ENCODE peak calls at places on chromosomes 12 and 14, in nine cellular contexts. One of them, this sample, is unnamed.

GRCh38 chr14:94682061-94682516 is 69.9 kb downstream of the SERPINA3 start:
- DNase-seq in A549: no peak
- DNase-seq in AG10803: no peak
- DNase-seq in stimulated activated CD4-positive, alpha-beta T cell treated with anti-CD3 and anti-CD28 coated beads, TNF-alpha, amount 100 ng/mL, for 48 hours: no peak
- DNase-seq in NCI-H1436: no peak
- DNase-seq in CD4-positive, alpha-beta T cell: no peak
- DNase-seq in fibroblast of lung: no peak
- DNase-seq in stomach: no peak
- DNase-seq in mucosa of descending colon: no peak
- DNase-seq in this sample: no peak

GRCh38 chr14:68535404-68536024 is 257.4 kb downstream of the ZFP36L1 start:
- DNase-seq in A549: peak; percentile 75
- DNase-seq in AG10803: peak; percentile 93
- DNase-seq in stimulated activated CD4-positive, alpha-beta T cell treated with anti-CD3 and anti-CD28 coated beads, TNF-alpha, amount 100 ng/mL, for 48 hours: no peak
- DNase-seq in NCI-H1436: no peak
- DNase-seq in CD4-positive, alpha-beta T cell: no peak
- DNase-seq in fibroblast of lung: peak; percentile 98
- DNase-seq in stomach: no peak
- DNase-seq in mucosa of descending colon: no peak
- DNase-seq in this sample: no peak

GRCh38 chr12:22238211-22238610 is 96.3 kb downstream of the ST8SIA1 start:
- DNase-seq in A549: no peak
- DNase-seq in AG10803: peak; percentile 23
- DNase-seq in stimulated activated CD4-positive, alpha-beta T cell treated with anti-CD3 and anti-CD28 coated beads, TNF-alpha, amount 100 ng/mL, for 48 hours: no peak
- DNase-seq in NCI-H1436: no peak
- DNase-seq in CD4-positive, alpha-beta T cell: no peak
- DNase-seq in fibroblast of lung: no peak
- DNase-seq in stomach: no peak
- DNase-seq in mucosa of descending colon: no peak
- DNase-seq in this sample: peak; percentile 89

GRCh38 chr12:131097247-131098177 is 143.8 kb downstream of the ADGRD1 start:
- DNase-seq in A549: no peak
- DNase-seq in AG10803: no peak
- DNase-seq in stimulated activated CD4-positive, alpha-beta T cell treated with anti-CD3 and anti-CD28 coated beads, TNF-alpha, amount 100 ng/mL, for 48 hours: no peak
- DNase-seq in NCI-H1436: no peak
- DNase-seq in CD4-positive, alpha-beta T cell: peak; percentile 17
- DNase-seq in fibroblast of lung: no peak
- DNase-seq in stomach: no peak
- DNase-seq in mucosa of descending colon: no peak
- DNase-seq in this sample: no peak

GRCh38 chr12:3241621-3242020 is 164.4 kb downstream of the TSPAN9 start:
- DNase-seq in A549: no peak
- DNase-seq in AG10803: no peak
- DNase-seq in stimulated activated CD4-positive, alpha-beta T cell treated with anti-CD3 and anti-CD28 coated beads, TNF-alpha, amount 100 ng/mL, for 48 hours: no peak
- DNase-seq in NCI-H1436: no peak
- DNase-seq in CD4-positive, alpha-beta T cell: no peak
- DNase-seq in fibroblast of lung: no peak
- DNase-seq in stomach: no peak
- DNase-seq in mucosa of descending colon: no peak
- DNase-seq in this sample: no peak

GRCh38 chr14:26841920-26842741 is 244.3 kb upstream of the NOVA1 start:
- DNase-seq in A549: peak; percentile 96
- DNase-seq in AG10803: peak; percentile 99
- DNase-seq in stimulated activated CD4-positive, alpha-beta T cell treated with anti-CD3 and anti-CD28 coated beads, TNF-alpha, amount 100 ng/mL, for 48 hours: no peak
- DNase-seq in NCI-H1436: no peak
- DNase-seq in CD4-positive, alpha-beta T cell: no peak
- DNase-seq in fibroblast of lung: peak; percentile 97
- DNase-seq in stomach: peak; percentile 26
- DNase-seq in mucosa of descending colon: peak; percentile 30
- DNase-seq in this sample: peak; percentile 61

GRCh38 chr12:57844725-57845477 is 1.6 kb downstream of the CTDSP2 start:
- DNase-seq in A549: peak; percentile 82
- DNase-seq in AG10803: peak; percentile 93
- DNase-seq in stimulated activated CD4-positive, alpha-beta T cell treated with anti-CD3 and anti-CD28 coated beads, TNF-alpha, amount 100 ng/mL, for 48 hours: no peak
- DNase-seq in NCI-H1436: no peak
- DNase-seq in CD4-positive, alpha-beta T cell: no peak
- DNase-seq in fibroblast of lung: peak; percentile 73
- DNase-seq in stomach: peak; percentile 58
- DNase-seq in mucosa of descending colon: peak; percentile 65
- DNase-seq in this sample: peak; percentile 47

GRCh38 chr12:131794573-131794972 is 33.6 kb upstream of the MMP17 start:
- DNase-seq in A549: no peak
- DNase-seq in AG10803: no peak
- DNase-seq in stimulated activated CD4-positive, alpha-beta T cell treated with anti-CD3 and anti-CD28 coated beads, TNF-alpha, amount 100 ng/mL, for 48 hours: no peak
- DNase-seq in NCI-H1436: no peak
- DNase-seq in CD4-positive, alpha-beta T cell: no peak
- DNase-seq in fibroblast of lung: no peak
- DNase-seq in stomach: no peak
- DNase-seq in mucosa of descending colon: no peak
- DNase-seq in this sample: no peak

GRCh38 chr12:127284870-127285431 is 982.0 kb upstream of the TMEM132C start:
- DNase-seq in A549: no peak
- DNase-seq in AG10803: peak; percentile 99
- DNase-seq in stimulated activated CD4-positive, alpha-beta T cell treated with anti-CD3 and anti-CD28 coated beads, TNF-alpha, amount 100 ng/mL, for 48 hours: no peak
- DNase-seq in NCI-H1436: no peak
- DNase-seq in CD4-positive, alpha-beta T cell: no peak
- DNase-seq in fibroblast of lung: peak; percentile 89
- DNase-seq in stomach: no peak
- DNase-seq in mucosa of descending colon: no peak
- DNase-seq in this sample: no peak

GRCh38 chr12:88634008-88634407 is 53.7 kb upstream of the KITLG start:
- DNase-seq in A549: no peak
- DNase-seq in AG10803: peak; percentile 6
- DNase-seq in stimulated activated CD4-positive, alpha-beta T cell treated with anti-CD3 and anti-CD28 coated beads, TNF-alpha, amount 100 ng/mL, for 48 hours: no peak
- DNase-seq in NCI-H1436: no peak
- DNase-seq in CD4-positive, alpha-beta T cell: no peak
- DNase-seq in fibroblast of lung: no peak
- DNase-seq in stomach: no peak
- DNase-seq in mucosa of descending colon: no peak
- DNase-seq in this sample: no peak

GRCh38 chr14:21825147-21825743 is 151.6 kb upstream of the OR4E1 start:
- DNase-seq in A549: peak; percentile 59
- DNase-seq in AG10803: no peak
- DNase-seq in stimulated activated CD4-positive, alpha-beta T cell treated with anti-CD3 and anti-CD28 coated beads, TNF-alpha, amount 100 ng/mL, for 48 hours: peak; percentile 36
- DNase-seq in NCI-H1436: no peak
- DNase-seq in CD4-positive, alpha-beta T cell: no peak
- DNase-seq in fibroblast of lung: no peak
- DNase-seq in stomach: no peak
- DNase-seq in mucosa of descending colon: peak; percentile 4
- DNase-seq in this sample: peak; percentile 87

GRCh38 chr12:90260136-90260535 is 551.5 kb upstream of the ATP2B1 start:
- DNase-seq in A549: no peak
- DNase-seq in AG10803: no peak
- DNase-seq in stimulated activated CD4-positive, alpha-beta T cell treated with anti-CD3 and anti-CD28 coated beads, TNF-alpha, amount 100 ng/mL, for 48 hours: no peak
- DNase-seq in NCI-H1436: no peak
- DNase-seq in CD4-positive, alpha-beta T cell: no peak
- DNase-seq in fibroblast of lung: no peak
- DNase-seq in stomach: no peak
- DNase-seq in mucosa of descending colon: no peak
- DNase-seq in this sample: no peak

GRCh38 chr14:66746316-66747006 is 238.5 kb downstream of the GPHN start:
- DNase-seq in A549: peak; percentile 66
- DNase-seq in AG10803: peak; percentile 58
- DNase-seq in stimulated activated CD4-positive, alpha-beta T cell treated with anti-CD3 and anti-CD28 coated beads, TNF-alpha, amount 100 ng/mL, for 48 hours: no peak
- DNase-seq in NCI-H1436: no peak
- DNase-seq in CD4-positive, alpha-beta T cell: no peak
- DNase-seq in fibroblast of lung: peak; percentile 63
- DNase-seq in stomach: no peak
- DNase-seq in mucosa of descending colon: peak; percentile 47
- DNase-seq in this sample: peak; percentile 63

GRCh38 chr14:79967001-79967400 is 244.3 kb downstream of the DIO2 start:
- DNase-seq in A549: no peak
- DNase-seq in AG10803: no peak
- DNase-seq in stimulated activated CD4-positive, alpha-beta T cell treated with anti-CD3 and anti-CD28 coated beads, TNF-alpha, amount 100 ng/mL, for 48 hours: no peak
- DNase-seq in NCI-H1436: no peak
- DNase-seq in CD4-positive, alpha-beta T cell: no peak
- DNase-seq in fibroblast of lung: peak; percentile 63
- DNase-seq in stomach: no peak
- DNase-seq in mucosa of descending colon: no peak
- DNase-seq in this sample: no peak

GRCh38 chr14:72850360-72850759 is 43.5 kb downstream of the DPF3 start:
- DNase-seq in A549: no peak
- DNase-seq in AG10803: peak; percentile 24
- DNase-seq in stimulated activated CD4-positive, alpha-beta T cell treated with anti-CD3 and anti-CD28 coated beads, TNF-alpha, amount 100 ng/mL, for 48 hours: no peak
- DNase-seq in NCI-H1436: no peak
- DNase-seq in CD4-positive, alpha-beta T cell: no peak
- DNase-seq in fibroblast of lung: no peak
- DNase-seq in stomach: no peak
- DNase-seq in mucosa of descending colon: no peak
- DNase-seq in this sample: no peak

GRCh38 chr12:70264067-70264867 is 21.0 kb downstream of the CNOT2 start:
- DNase-seq in A549: no peak
- DNase-seq in AG10803: no peak
- DNase-seq in stimulated activated CD4-positive, alpha-beta T cell treated with anti-CD3 and anti-CD28 coated beads, TNF-alpha, amount 100 ng/mL, for 48 hours: no peak
- DNase-seq in NCI-H1436: no peak
- DNase-seq in CD4-positive, alpha-beta T cell: no peak
- DNase-seq in fibroblast of lung: no peak
- DNase-seq in stomach: no peak
- DNase-seq in mucosa of descending colon: no peak
- DNase-seq in this sample: no peak

This sample was measured in SK-MEL-5.